ENCODE peak calls at places on chromosomes 4 and X, in four cellular contexts. G is GM23248, H is OCI-LY7, J is neural progenitor cell. Q is an unnamed sample. For H3K79me2, the result is how much of the 10 kb centered on the place peaks cover.

GRCh38 chrX:38578152-38578551 is 16.8 kb downstream of the TSPAN7 start:
- DNase-seq in G (no peak), H (no peak), J (no peak), Q (peak)

GRCh38 chrX:45762699-45763647 is 562.3 kb upstream of the DIPK2B start:
- DNase-seq in G (peak), H (no peak), J (no peak), Q (no peak)

GRCh38 chrX:28609917-28610613 is 22.8 kb downstream of the IL1RAPL1 start:
- DNase-seq in G (no peak), H (no peak), J (no peak), Q (no peak)

GRCh38 chrX:34288782-34289181 is 156.7 kb upstream of the FAM47A start:
- DNase-seq in G (no peak), H (no peak), J (no peak), Q (no peak)

GRCh38 chr4:113540859-113541258 is 220.7 kb downstream of the CAMK2D start:
- DNase-seq in G (peak), H (no peak), J (no peak), Q (peak)

GRCh38 chrX:9141496-9141895 is 107.6 kb upstream of the FAM9B start:
- DNase-seq in G (peak), H (no peak), J (no peak), Q (no peak)

GRCh38 chrX:17563515-17563914 is 173.8 kb upstream of the SCML1 start:
- DNase-seq in G (no peak), H (no peak), J (no peak), Q (no peak)

GRCh38 chr4:105373324-105373723 is 100.5 kb downstream of the PPA2 start:
- DNase-seq in G (no peak), H (no peak), J (no peak), Q (no peak)

GRCh38 chr4:15778191-15778741 is at the start of gene CD38:
- DNase-seq in G (peak), H (peak), J (peak), Q (peak)

GRCh38 chr4:158929939-158930344 is 161.1 kb downstream of the FNIP2 start:
- DNase-seq in G (no peak), H (no peak), J (no peak), Q (no peak)

DNA sequence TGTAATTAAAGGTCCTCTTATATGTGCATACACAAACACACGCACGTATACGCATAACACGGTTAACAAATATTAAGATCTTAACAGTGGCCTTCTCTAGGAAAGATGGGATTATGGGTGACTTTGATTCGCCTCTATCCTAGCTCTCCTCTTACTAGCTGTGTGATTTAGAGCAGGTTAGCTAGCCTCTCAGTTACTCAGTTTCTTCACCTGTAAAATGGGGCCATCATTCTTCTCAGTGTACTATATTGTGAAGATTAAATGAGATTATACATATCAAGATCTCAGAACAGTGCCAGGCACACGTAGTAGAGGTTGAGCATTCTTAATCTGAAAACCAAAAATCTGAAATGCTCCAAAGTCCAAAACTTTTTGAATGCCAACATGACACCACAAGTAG is 159.3 kb downstream of the BCOR start:
- DNase-seq in G (no peak), H (no peak), J (no peak), Q (no peak)
- H3K4me2 ChIP-seq in G (no peak), H (no peak), J (no peak), Q (no peak)

GRCh38 chr4:107831140-107831539 is 6.4 kb downstream of the SGMS2 start:
- DNase-seq in G (no peak), H (no peak), J (no peak), Q (no peak)
- H3K79me2 ChIP-seq in G (half or more), H (under half), J (under half), Q (half or more)

GRCh38 chr4:13162886-13163285 is 321.3 kb downstream of the RAB28 start:
- DNase-seq in G (no peak), H (no peak), J (no peak), Q (no peak)

GRCh38 chr4:13160906-13161305 is 323.2 kb downstream of the RAB28 start:
- DNase-seq in G (peak), H (no peak), J (no peak), Q (no peak)

GRCh38 chr4:13168326-13168725 is 315.8 kb downstream of the RAB28 start:
- DNase-seq in G (no peak), H (no peak), J (no peak), Q (no peak)

GRCh38 chr4:13166214-13166613 is 317.9 kb downstream of the RAB28 start:
- DNase-seq in G (no peak), H (no peak), J (no peak), Q (no peak)

DNA sequence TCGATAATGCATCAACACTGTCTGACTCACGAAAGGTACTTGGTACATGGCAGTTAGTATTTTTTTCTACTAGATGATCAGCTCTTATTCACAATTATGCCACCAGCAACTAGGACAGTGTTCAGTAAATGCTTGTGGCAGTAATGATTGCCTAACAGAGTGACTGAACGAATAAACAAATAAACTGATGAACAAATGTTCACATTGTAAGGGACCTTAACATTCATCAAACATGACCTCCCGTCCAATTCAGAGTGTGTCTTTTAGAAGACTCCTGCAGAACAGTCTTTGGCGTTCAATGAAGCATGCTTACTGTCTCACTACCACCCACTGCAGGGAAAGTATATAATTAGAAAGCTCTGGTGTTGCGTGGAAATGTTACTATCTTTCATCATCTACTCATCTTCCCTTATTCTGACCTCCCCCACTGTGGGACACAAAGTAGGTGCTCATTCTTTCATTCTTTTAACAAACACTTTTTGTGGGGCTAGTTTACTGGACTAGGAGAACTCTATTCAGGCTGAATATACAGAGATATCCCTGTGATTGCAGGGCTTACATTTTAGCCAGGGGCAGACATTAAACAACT is 319.3 kb downstream of the RAB28 start:
- DNase-seq in G (no peak), H (no peak), J (no peak), Q (no peak)
- TF ChIP-seq EZH2phosphoT487 in G (no peak), H (no peak), J (no peak), Q (no peak)

DNA sequence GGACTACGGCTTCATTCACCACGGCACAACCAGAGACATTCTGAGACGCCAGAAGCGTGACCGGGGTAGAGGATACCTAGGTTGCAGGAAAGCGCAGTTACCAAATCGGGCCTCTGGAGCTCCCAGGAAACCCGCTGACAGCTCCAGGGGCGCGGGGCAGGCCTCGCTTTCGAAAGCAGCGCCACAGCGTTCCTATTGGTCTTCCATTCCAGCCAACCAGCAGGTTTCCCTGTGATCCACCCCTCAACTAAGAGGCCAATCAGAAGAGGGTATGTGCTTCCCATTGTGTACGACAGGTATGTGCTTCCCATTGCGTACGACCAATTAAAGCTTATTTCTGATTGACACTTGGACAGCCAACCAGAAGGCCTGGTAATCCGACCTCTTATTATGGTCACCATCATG is 14.9 kb downstream of the SNX12 start:
- DNase-seq in G (no peak), H (no peak), J (peak), Q (peak)
- H3K4me2 ChIP-seq in G (no peak), H (no peak), J (peak), Q (peak)

DNA sequence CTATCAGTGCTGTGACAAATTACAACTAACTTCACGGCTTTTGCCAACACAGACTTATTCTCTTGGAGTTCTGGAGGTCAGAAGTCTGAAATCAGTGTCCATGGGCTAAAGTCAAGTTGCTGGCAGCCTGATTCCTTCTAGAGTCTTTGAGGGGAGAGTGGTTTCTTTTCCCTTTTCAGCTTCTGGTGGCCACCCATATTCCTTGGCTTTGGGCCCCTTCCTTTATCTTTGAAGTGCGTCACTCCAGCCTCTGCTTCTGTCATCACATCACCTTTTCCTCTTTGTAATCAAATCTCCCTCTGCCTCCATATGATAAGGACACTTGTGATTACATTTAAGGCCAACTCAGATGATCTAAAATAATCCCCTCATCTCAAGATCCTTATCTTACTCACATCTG is 9.0 kb downstream of the FAM114A1 start:
- DNase-seq in G (no peak), H (no peak), J (no peak), Q (no peak)
- H3K79me2 ChIP-seq in G (half or more), H (under half), J (under half), Q (half or more)

DNA sequence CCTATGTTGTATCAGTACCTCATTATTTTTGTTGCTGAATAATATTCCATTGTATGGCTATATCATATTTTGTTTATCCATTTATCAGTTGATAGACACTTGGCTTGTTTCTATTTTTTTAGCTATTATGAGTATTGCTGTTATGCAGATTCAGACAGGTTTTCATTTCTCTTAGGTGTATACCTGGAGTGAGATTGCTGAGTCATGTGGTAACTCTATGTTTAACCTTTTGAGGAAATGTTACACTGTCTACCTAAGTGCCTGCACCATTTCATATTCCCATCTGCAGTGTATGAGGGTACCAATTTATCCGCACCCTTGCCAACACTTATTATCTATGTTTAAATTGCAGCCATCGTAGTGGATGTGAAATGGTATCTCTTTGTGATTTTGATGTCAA is 43.0 kb upstream of the SH3RF1 start:
- DNase-seq in G (no peak), H (no peak), J (no peak), Q (no peak)
- TF ChIP-seq EZH2phosphoT487 in G (no peak), H (no peak), J (no peak), Q (no peak)

GRCh38 chrX:370244-370962 is 16.3 kb downstream of the PPP2R3B start:
- DNase-seq in G (no peak), H (peak), J (no peak), Q (no peak)

GRCh38 chrX:367349-367748 is 19.4 kb downstream of the PPP2R3B start:
- DNase-seq in G (no peak), H (no peak), J (no peak), Q (no peak)

GRCh38 chrX:369563-370101 is 17.1 kb downstream of the PPP2R3B start:
- DNase-seq in G (no peak), H (no peak), J (no peak), Q (no peak)

GRCh38 chrX:367866-368265 is 18.8 kb downstream of the PPP2R3B start:
- DNase-seq in G (no peak), H (no peak), J (peak), Q (no peak)

DNA sequence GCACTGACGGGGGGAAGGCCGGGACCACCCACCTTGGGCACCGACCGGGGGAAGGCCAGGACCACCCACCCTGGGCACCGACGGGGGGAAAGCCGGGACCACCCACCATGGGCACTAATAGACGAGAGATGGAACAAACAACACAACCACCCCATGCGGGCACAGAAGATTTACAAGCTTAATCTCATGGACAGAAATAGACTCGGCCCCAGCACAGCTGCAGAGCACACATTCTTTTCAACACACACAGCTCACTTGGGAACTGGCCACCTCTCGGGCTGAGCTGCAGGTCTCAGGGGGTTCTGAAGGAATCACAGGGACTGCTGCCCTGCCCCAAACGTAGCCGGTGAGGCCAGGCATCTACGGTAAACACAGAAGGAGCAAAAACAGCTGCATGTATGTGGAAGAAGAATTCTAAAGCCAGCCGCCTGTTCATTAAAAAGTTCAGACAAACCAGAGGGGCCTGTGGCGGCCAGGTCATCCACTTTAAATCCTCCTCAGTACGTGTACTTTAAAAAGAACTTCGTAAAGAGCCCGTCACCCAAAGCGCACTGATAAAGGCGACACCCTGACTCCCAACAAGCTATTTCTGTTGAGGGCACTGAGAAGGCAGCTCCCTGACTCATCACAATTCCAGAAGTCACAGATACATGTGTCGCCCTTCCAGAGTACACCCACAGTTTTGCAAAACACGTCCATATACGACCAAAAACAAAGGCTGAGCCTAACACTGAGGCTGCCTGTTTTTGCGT is 17.7 kb downstream of the PPP2R3B start:
- DNase-seq in G (peak), H (peak), J (peak), Q (no peak)
- H3K4me2 ChIP-seq in G (no peak), H (peak), J (peak), Q (peak)

DNA sequence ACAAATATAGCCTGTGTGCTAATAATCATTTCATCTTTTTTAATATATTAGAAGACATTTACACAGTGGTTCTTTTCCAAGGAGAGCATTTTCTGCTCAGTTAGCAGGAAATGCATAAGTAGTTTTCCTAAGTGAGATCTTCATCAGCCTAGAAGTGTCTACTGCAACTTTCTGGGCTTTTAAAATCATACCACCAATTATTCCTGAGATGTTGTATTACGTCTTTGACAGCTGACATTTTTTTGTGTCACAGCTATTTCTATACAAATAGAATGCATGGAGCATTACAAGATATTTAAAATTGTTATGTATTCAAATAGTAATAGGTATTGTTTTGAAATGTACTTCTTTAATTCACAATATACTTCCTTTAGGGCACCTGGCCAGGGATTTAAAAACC is 158.0 kb downstream of the GRID2 start:
- DNase-seq in G (no peak), H (no peak), J (no peak), Q (no peak)
- H3K79me2 ChIP-seq in G (under half), H (under half), J (under half), Q (under half)